ENCODE peak calls at places on chromosomes 13 and 19, in five cellular contexts. D, W, U, S and B are unnamed samples.

GRCh38 chr13:77599351-77599750 is 63.8 kb downstream of the SCEL start:
- DNase-seq in D (no peak), S (no peak), U (no peak), W (no peak), B (no peak)

GRCh38 chr13:80486407-80486806 is 145.5 kb upstream of the SPRY2 start:
- DNase-seq in W (no peak), D (no peak), U (no peak), S (no peak), B (no peak)

GRCh38 chr13:58979851-58980250 is 1183.9 kb downstream of the DIAPH3 start:
- DNase-seq in W (no peak), U (no peak), D (no peak), S (no peak), B (no peak)

GRCh38 chr19:1266818-1267440 is 2.2 kb upstream of the CIRBP start:
- DNase-seq in W (peak; percentile 80), D (no peak), U (peak; percentile 82), S (no peak), B (peak; percentile 88)

GRCh38 chr13:73607489-73608156 is 526.6 kb downstream of the KLF12 start:
- DNase-seq in S (no peak), U (no peak), W (no peak), D (no peak), B (no peak)

GRCh38 chr19:7676376-7676775 is 514 bp upstream of the MCEMP1 start:
- DNase-seq in D (no peak), U (no peak), W (no peak), S (no peak), B (no peak)

GRCh38 chr13:113495494-113496251 is 5.2 kb upstream of the DCUN1D2 start:
- DNase-seq in D (no peak), W (no peak), U (no peak), S (no peak), B (no peak)

GRCh38 chr13:100100115-100100879 is 11.4 kb downstream of the PCCA start:
- DNase-seq in S (no peak), U (peak; percentile 80), D (no peak), W (peak; percentile 34), B (no peak)

GRCh38 chr13:93289047-93289446 is 62.4 kb downstream of the GPC6 start:
- DNase-seq in S (no peak), U (no peak), D (no peak), W (no peak), B (no peak)

GRCh38 chr13:20403826-20404225 is 121.8 kb downstream of the CRYL1 start:
- DNase-seq in W (no peak), U (no peak), S (no peak), D (no peak), B (no peak)

GRCh38 chr19:2255112-2255845 is 938 bp downstream of the JSRP1 start:
- DNase-seq in S (no peak), D (no peak), U (no peak), W (no peak), B (no peak)

GRCh38 chr19:31166206-31166605 is 183.0 kb downstream of the TSHZ3 start:
- DNase-seq in U (no peak), W (no peak), S (no peak), D (no peak), B (no peak)

GRCh38 chr13:48838193-48839000 is 137.3 kb upstream of the FNDC3A start:
- DNase-seq in W (no peak), S (no peak), U (no peak), D (no peak), B (no peak)

GRCh38 chr19:41324231-41324702 is 14.3 kb downstream of the CCDC97 start:
- DNase-seq in D (no peak), S (no peak), U (no peak), W (no peak), B (no peak)